ENCODE peak calls at places on chromosomes 6 and 20, in eight cellular contexts. R, K, G, H, J, E, U and W are unnamed samples. For H3K4me1, the result is how much of the 10 kb centered on the place peaks cover.

GRCh38 chr6:14981960-14982359 is 263.9 kb upstream of the JARID2 start:
- DNase-seq in R (no peak), K (no peak), G (no peak), H (no peak), J (no peak), E (no peak), U (no peak), W (no peak)

GRCh38 chr20:11906626-11907480 is 10.8 kb upstream of the BTBD3 start:
- DNase-seq in R (no peak), K (no peak), G (no peak), H (no peak), J (no peak), E (no peak), U (no peak), W (no peak)

GRCh38 chr20:45970646-45971424 is 1.2 kb downstream of the ZNF335 start:
- DNase-seq in R (no peak), K (no peak), G (no peak), H (no peak), J (peak), E (no peak), U (no peak), W (peak)

GRCh38 chr6:120615238-120615637 is 719.0 kb downstream of the TBC1D32 start:
- DNase-seq in R (no peak), K (no peak), G (no peak), H (no peak), J (no peak), E (no peak), U (no peak), W (no peak)

GRCh38 chr6:112289039-112289566 is 34.7 kb upstream of the LAMA4 start:
- DNase-seq in R (no peak), K (no peak), G (no peak), H (peak), J (no peak), E (peak), U (no peak), W (no peak)

GRCh38 chr6:47922391-47922790 is 140.6 kb downstream of the OPN5 start:
- DNase-seq in R (no peak), K (no peak), G (no peak), H (peak), J (no peak), E (no peak), U (no peak), W (no peak)

GRCh38 chr6:40371095-40371494 is 216.1 kb downstream of the LRFN2 start:
- DNase-seq in R (no peak), K (no peak), G (no peak), H (no peak), J (no peak), E (no peak), U (no peak), W (no peak)

GRCh38 chr6:73832313-73832712 is 136.3 kb downstream of the CD109 start:
- DNase-seq in R (no peak), K (no peak), G (no peak), H (no peak), J (no peak), E (no peak), U (no peak), W (no peak)

GRCh38 chr6:56540950-56541600 is 101.6 kb downstream of the DST start:
- DNase-seq in R (no peak), K (no peak), G (no peak), H (no peak), J (no peak), E (no peak), U (no peak), W (no peak)

GRCh38 chr6:2378891-2379652 is 133.7 kb upstream of the GMDS start:
- DNase-seq in R (no peak), K (no peak), G (no peak), H (no peak), J (no peak), E (no peak), U (peak), W (no peak)

GRCh38 chr20:35721621-35722020 is 20.4 kb downstream of the RBM39 start:
- DNase-seq in R (no peak), K (no peak), G (no peak), H (no peak), J (no peak), E (no peak), U (no peak), W (no peak)
- TF ChIP-seq POLR2AphosphoS5 in R (no peak), K (no peak), G (no peak), H (no peak), J (no peak), E (no peak), U (no peak), W (no peak)

DNA sequence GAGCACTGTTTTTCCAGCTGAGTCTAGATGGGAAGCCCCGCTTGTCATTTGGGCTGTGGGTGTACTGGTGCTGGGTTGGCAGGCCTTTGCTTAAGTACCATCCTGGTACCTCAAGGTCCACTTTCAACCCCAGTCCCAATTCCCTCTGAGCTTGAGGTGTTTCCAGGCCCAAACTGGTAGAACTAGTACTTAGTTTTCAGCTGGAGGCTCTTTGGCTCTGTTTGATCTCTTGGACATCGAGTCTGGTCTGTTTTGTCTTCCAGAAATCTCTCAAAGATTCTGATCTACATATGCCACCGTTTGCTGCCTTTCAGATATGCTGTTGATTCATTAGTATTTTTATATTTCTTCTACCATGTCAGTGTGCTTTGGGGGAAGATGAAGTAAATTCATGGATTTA is 61.8 kb upstream of the GNRH2 start:
- DNase-seq in R (no peak), K (peak), G (no peak), H (no peak), J (no peak), E (no peak), U (no peak), W (no peak)
- H3K4me1 ChIP-seq in R (under half), K (under half), G (under half), H (under half), J (under half), E (under half), U (under half), W (under half)

GRCh38 chr6:116524236-116524635 is 12.8 kb downstream of the CALHM5 start:
- DNase-seq in R (no peak), K (no peak), G (no peak), H (peak), J (no peak), E (no peak), U (no peak), W (no peak)

GRCh38 chr6:116528163-116528562 is 16.7 kb downstream of the CALHM5 start:
- DNase-seq in R (no peak), K (no peak), G (no peak), H (no peak), J (no peak), E (no peak), U (no peak), W (no peak)

GRCh38 chr6:116518621-116519020 is 7.2 kb downstream of the CALHM5 start:
- DNase-seq in R (no peak), K (no peak), G (no peak), H (no peak), J (no peak), E (no peak), U (no peak), W (no peak)

GRCh38 chr6:116528800-116529199 is 16.7 kb downstream of the TRAPPC3L start:
- DNase-seq in R (no peak), K (no peak), G (no peak), H (no peak), J (no peak), E (no peak), U (no peak), W (no peak)

DNA sequence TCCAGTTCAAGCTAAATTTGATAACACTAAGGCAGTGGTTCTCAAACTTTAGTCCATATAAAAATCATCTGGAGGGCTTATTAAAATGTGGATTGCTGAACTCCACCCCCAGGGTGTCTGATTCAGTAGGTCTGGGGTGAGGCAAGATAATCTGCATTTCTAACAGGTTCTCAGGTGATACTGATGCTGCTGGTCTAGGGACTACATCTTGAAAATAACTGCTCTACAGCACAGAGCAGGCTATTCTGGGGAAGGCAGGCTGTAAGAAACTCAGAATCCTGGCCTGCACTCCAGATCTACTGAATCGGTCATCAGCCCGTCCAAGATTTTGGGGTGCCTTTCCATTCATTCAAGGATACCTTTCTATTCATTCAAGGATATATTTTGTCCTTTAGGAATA is 11.5 kb downstream of the CALHM5 start:
- DNase-seq in R (no peak), K (no peak), G (no peak), H (peak), J (no peak), E (no peak), U (no peak), W (no peak)
- TF ChIP-seq CTCF in R (no peak), K (no peak), G (no peak), H (peak), J (no peak), E (no peak), U (no peak), W (no peak)

GRCh38 chr6:136784910-136785746 is 7.1 kb downstream of the MAP3K5 start:
- DNase-seq in R (no peak), K (no peak), G (no peak), H (no peak), J (no peak), E (peak), U (no peak), W (peak)
- TF ChIP-seq POLR2AphosphoS5 in R (no peak), K (peak), G (no peak), H (no peak), J (no peak), E (no peak), U (no peak), W (no peak)

GRCh38 chr20:22583773-22584629 is at the start of gene FOXA2:
- DNase-seq in R (no peak), K (no peak), G (no peak), H (peak), J (no peak), E (no peak), U (no peak), W (peak)

GRCh38 chr20:22582960-22583772 is 1.2 kb downstream of the FOXA2 start:
- DNase-seq in R (no peak), K (no peak), G (no peak), H (peak), J (no peak), E (no peak), U (no peak), W (peak)

GRCh38 chr20:22579711-22580697 is 4.4 kb downstream of the FOXA2 start:
- DNase-seq in R (no peak), K (no peak), G (no peak), H (peak), J (no peak), E (no peak), U (no peak), W (peak)

GRCh38 chr20:22582386-22582959 is 1.9 kb downstream of the FOXA2 start:
- DNase-seq in R (no peak), K (no peak), G (no peak), H (peak), J (no peak), E (no peak), U (no peak), W (peak)

GRCh38 chr20:22581437-22582385 is 2.7 kb downstream of the FOXA2 start:
- DNase-seq in R (no peak), K (no peak), G (no peak), H (peak), J (no peak), E (no peak), U (no peak), W (peak)
- H3K4me1 ChIP-seq in R (under half), K (half or more), G (under half), H (half or more), J (under half), E (under half), U (under half), W (half or more)

GRCh38 chr6:144095134-144096002 is at the start of gene SF3B5:
- DNase-seq in R (peak), K (peak), G (peak), H (peak), J (peak), E (peak), U (peak), W (peak)
- TF ChIP-seq CTCF in R (peak), K (no peak), G (peak), H (no peak), J (no peak), E (no peak), U (no peak), W (no peak)

GRCh38 chr6:155894262-155894661 is 438.6 kb upstream of the NOX3 start:
- DNase-seq in R (no peak), K (no peak), G (no peak), H (peak), J (no peak), E (no peak), U (no peak), W (no peak)
- TF ChIP-seq POLR2AphosphoS5 in R (no peak), K (no peak), G (no peak), H (no peak), J (no peak), E (no peak), U (no peak), W (no peak)

GRCh38 chr20:61443541-61444126 is 191.6 kb downstream of the CDH4 start:
- DNase-seq in R (no peak), K (no peak), G (no peak), H (no peak), J (no peak), E (no peak), U (no peak), W (no peak)
- H3K4me1 ChIP-seq in R (under half), K (under half), G (under half), H (under half), J (under half), E (under half), U (under half), W (under half)

GRCh38 chr20:24992420-24993205 is at the start of gene APMAP:
- DNase-seq in R (peak), K (peak), G (peak), H (peak), J (peak), E (peak), U (peak), W (peak)
- TF ChIP-seq CTCF in R (peak), K (no peak), G (no peak), H (no peak), J (no peak), E (no peak), U (no peak), W (no peak)

GRCh38 chr20:34109442-34109841 is 2.6 kb downstream of the EIF2S2 start:
- DNase-seq in R (no peak), K (no peak), G (no peak), H (no peak), J (no peak), E (no peak), U (no peak), W (no peak)

GRCh38 chr20:34102342-34102741 is 9.7 kb downstream of the EIF2S2 start:
- DNase-seq in R (no peak), K (no peak), G (no peak), H (no peak), J (no peak), E (no peak), U (no peak), W (no peak)

GRCh38 chr20:34104059-34104458 is 8.0 kb downstream of the EIF2S2 start:
- DNase-seq in R (no peak), K (no peak), G (no peak), H (no peak), J (no peak), E (no peak), U (no peak), W (no peak)

GRCh38 chr20:34108616-34109174 is 3.3 kb downstream of the EIF2S2 start:
- DNase-seq in R (no peak), K (no peak), G (no peak), H (no peak), J (no peak), E (no peak), U (no peak), W (no peak)

DNA sequence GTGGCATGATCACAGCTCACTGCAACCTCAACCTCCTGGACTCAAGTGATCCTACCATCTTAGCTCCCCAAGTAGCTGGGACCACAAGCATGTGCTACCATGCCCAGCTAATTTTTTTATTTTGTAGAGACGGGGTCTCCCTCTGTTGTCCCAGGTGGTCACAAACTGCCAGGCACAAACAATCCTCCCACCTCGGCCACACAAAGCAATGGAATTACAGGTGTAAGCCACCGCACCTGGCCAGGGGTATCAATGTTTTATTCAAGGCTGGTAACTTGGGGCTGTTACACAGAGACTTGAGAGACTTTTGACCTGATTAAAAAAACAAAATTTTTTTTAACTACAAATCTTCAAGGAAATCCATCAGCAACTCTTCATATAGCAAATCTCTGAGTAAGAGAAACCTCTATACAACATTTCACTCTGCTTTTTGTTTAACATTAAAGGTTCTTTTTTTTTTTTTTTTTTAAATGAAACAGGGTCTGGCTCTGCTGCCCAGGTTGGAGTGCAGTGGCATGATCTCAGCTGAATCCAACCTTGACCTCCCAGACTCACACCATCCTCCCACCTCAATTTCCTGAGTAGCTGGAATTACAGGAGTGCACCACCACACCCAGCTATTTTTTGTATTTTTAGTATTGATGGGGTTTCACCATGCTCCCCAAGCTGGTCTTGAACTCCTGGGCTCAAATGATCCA is 5.9 kb downstream of the EIF2S2 start:
- DNase-seq in R (no peak), K (no peak), G (no peak), H (no peak), J (no peak), E (no peak), U (no peak), W (no peak)
- TF ChIP-seq POLR2AphosphoS5 in R (no peak), K (no peak), G (no peak), H (no peak), J (no peak), E (no peak), U (no peak), W (no peak)